ENCODE peak calls at places on chromosomes 5 and 9, in ten cellular contexts. P is AG04450; T is substantia nigra; R is esophagus squamous epithelium; W is ovary; V is choroid plexus epithelial cell; U is NCI-H2107; O is glomerular endothelial cell; M is left ventricle myocardium inferior; J is CD4-positive, alpha-beta memory T cell. F is an unnamed sample.

GRCh38 chr5:175285263-175285662 is 158.7 kb downstream of the DRD1 start:
- DNase-seq in W (no peak), O (no peak), J (no peak), T (no peak), R (no peak), M (no peak), V (no peak), P (no peak), U (no peak), F (no peak)

GRCh38 chr5:41508186-41508585 is 2.2 kb downstream of the PLCXD3 start:
- DNase-seq in J (no peak), U (no peak), T (no peak), V (no peak), O (no peak), W (no peak), R (no peak), M (no peak), P (no peak), F (no peak)

GRCh38 chr9:136726118-136726517 is 13.7 kb downstream of the DIPK1B start:
- DNase-seq in P (no peak), M (no peak), T (no peak), R (no peak), O (no peak), W (no peak), J (no peak), V (no peak), U (no peak), F (no peak)

GRCh38 chr9:114035221-114035844 is 42.8 kb downstream of the AMBP start:
- DNase-seq in M (no peak), J (no peak), V (no peak), O (no peak), T (peak; percentile 9), U (no peak), R (no peak), W (no peak), P (no peak), F (peak; percentile 35)

GRCh38 chr9:26975728-26976707 is 19.8 kb downstream of the IFT74 start:
- DNase-seq in U (peak; percentile 4), R (no peak), V (peak; percentile 76), W (no peak), P (no peak), J (peak; percentile 12), O (peak; percentile 25), T (peak; percentile 10), M (no peak), F (peak; percentile 41)

GRCh38 chr5:123460296-123460729 is 37.1 kb upstream of the CEP120 start:
- DNase-seq in J (peak; percentile 14), M (no peak), O (peak; percentile 20), U (no peak), R (no peak), T (no peak), W (no peak), V (peak; percentile 78), P (no peak), F (no peak)

GRCh38 chr5:138110266-138110963 is 26.6 kb downstream of the WNT8A start:
- DNase-seq in W (no peak), O (no peak), T (no peak), V (no peak), M (no peak), R (no peak), U (no peak), J (no peak), P (no peak), F (no peak)

GRCh38 chr9:33817327-33818166 is 587 bp downstream of the UBE2R2 start:
- DNase-seq in J (peak; percentile 64), M (peak; percentile 60), P (no peak), W (peak; percentile 75), V (peak; percentile 78), U (no peak), O (no peak), T (peak; percentile 63), R (no peak), F (peak; percentile 54)

GRCh38 chr9:133282454-133283238 is 7.6 kb upstream of the ABO start:
- DNase-seq in U (no peak), T (no peak), M (no peak), R (no peak), J (no peak), O (no peak), P (no peak), V (no peak), W (no peak), F (no peak)

GRCh38 chr9:90907056-90907445 is 105.4 kb downstream of the SYK start:
- DNase-seq in R (no peak), O (no peak), U (no peak), W (no peak), V (no peak), J (no peak), T (no peak), P (no peak), M (no peak), F (no peak)

GRCh38 chr9:96008502-96009222 is 133.2 kb downstream of the ERCC6L2 start:
- DNase-seq in O (no peak), P (no peak), U (peak; percentile 48), J (no peak), V (peak; percentile 49), W (no peak), R (no peak), M (no peak), T (no peak), F (no peak)

GRCh38 chr9:38347946-38348345 is 44.6 kb upstream of the ALDH1B1 start:
- DNase-seq in J (no peak), U (no peak), M (no peak), W (no peak), T (no peak), P (no peak), O (no peak), R (no peak), V (no peak), F (no peak)

F was measured in G401.